ENCODE peak calls at places on chromosomes 11 and 22, in six cellular contexts. One of them, this sample, is unnamed.
A peak's percentile ranks its signal among the peaks of the same experiment; 100 is the strongest.

GRCh38 chr22:23192133-23192532 is 11.8 kb downstream of the BCR start:
- DNase-seq in effector memory CD8-positive, alpha-beta T cell: no peak
- DNase-seq in neuronal stem cell: no peak
- DNase-seq in GM10248: no peak
- DNase-seq in stimulated activated CD4-positive, alpha-beta T cell treated with anti-CD3 and anti-CD28 coated beads, Interleukin-12 subunit alpha, Interleukin-12 subunit beta, amount 100 ng/mL, for 48 hours: no peak
- DNase-seq in ELR: no peak
- DNase-seq in this sample: no peak

GRCh38 chr22:38925571-38926041 is 31.8 kb upstream of the APOBEC3A start:
- DNase-seq in effector memory CD8-positive, alpha-beta T cell: no peak
- DNase-seq in neuronal stem cell: no peak
- DNase-seq in GM10248: no peak
- DNase-seq in stimulated activated CD4-positive, alpha-beta T cell treated with anti-CD3 and anti-CD28 coated beads, Interleukin-12 subunit alpha, Interleukin-12 subunit beta, amount 100 ng/mL, for 48 hours: no peak
- DNase-seq in ELR: peak; percentile 16
- DNase-seq in this sample: no peak

GRCh38 chr11:106395716-106396349 is 318.4 kb downstream of the AASDHPPT start:
- DNase-seq in effector memory CD8-positive, alpha-beta T cell: no peak
- DNase-seq in neuronal stem cell: no peak
- DNase-seq in GM10248: no peak
- DNase-seq in stimulated activated CD4-positive, alpha-beta T cell treated with anti-CD3 and anti-CD28 coated beads, Interleukin-12 subunit alpha, Interleukin-12 subunit beta, amount 100 ng/mL, for 48 hours: no peak
- DNase-seq in ELR: peak; percentile 31
- DNase-seq in this sample: no peak

GRCh38 chr22:27329471-27329870 is 472.1 kb downstream of the MN1 start:
- DNase-seq in effector memory CD8-positive, alpha-beta T cell: no peak
- DNase-seq in neuronal stem cell: no peak
- DNase-seq in GM10248: no peak
- DNase-seq in stimulated activated CD4-positive, alpha-beta T cell treated with anti-CD3 and anti-CD28 coated beads, Interleukin-12 subunit alpha, Interleukin-12 subunit beta, amount 100 ng/mL, for 48 hours: no peak
- DNase-seq in ELR: no peak
- DNase-seq in this sample: no peak

GRCh38 chr11:43579171-43579918 is 101.2 kb upstream of the HSD17B12 start:
- DNase-seq in effector memory CD8-positive, alpha-beta T cell: no peak
- DNase-seq in neuronal stem cell: no peak
- DNase-seq in GM10248: peak; percentile 64
- DNase-seq in stimulated activated CD4-positive, alpha-beta T cell treated with anti-CD3 and anti-CD28 coated beads, Interleukin-12 subunit alpha, Interleukin-12 subunit beta, amount 100 ng/mL, for 48 hours: peak; percentile 29
- DNase-seq in ELR: peak; percentile 74
- DNase-seq in this sample: no peak

GRCh38 chr22:21038405-21038804 is 6.0 kb upstream of the SLC7A4 start:
- DNase-seq in effector memory CD8-positive, alpha-beta T cell: no peak
- DNase-seq in neuronal stem cell: no peak
- DNase-seq in GM10248: no peak
- DNase-seq in stimulated activated CD4-positive, alpha-beta T cell treated with anti-CD3 and anti-CD28 coated beads, Interleukin-12 subunit alpha, Interleukin-12 subunit beta, amount 100 ng/mL, for 48 hours: no peak
- DNase-seq in ELR: no peak
- DNase-seq in this sample: no peak

GRCh38 chr11:35138949-35139881 is at the start of gene CD44:
- DNase-seq in effector memory CD8-positive, alpha-beta T cell: peak; percentile 78
- DNase-seq in neuronal stem cell: peak; percentile 18
- DNase-seq in GM10248: peak; percentile 76
- DNase-seq in stimulated activated CD4-positive, alpha-beta T cell treated with anti-CD3 and anti-CD28 coated beads, Interleukin-12 subunit alpha, Interleukin-12 subunit beta, amount 100 ng/mL, for 48 hours: no peak
- DNase-seq in ELR: peak; percentile 96
- DNase-seq in this sample: peak; percentile 83

GRCh38 chr11:102341844-102342318 is 5.1 kb upstream of the BIRC2 start:
- DNase-seq in effector memory CD8-positive, alpha-beta T cell: peak; percentile 77
- DNase-seq in neuronal stem cell: peak; percentile 81
- DNase-seq in GM10248: peak; percentile 54
- DNase-seq in stimulated activated CD4-positive, alpha-beta T cell treated with anti-CD3 and anti-CD28 coated beads, Interleukin-12 subunit alpha, Interleukin-12 subunit beta, amount 100 ng/mL, for 48 hours: peak; percentile 84
- DNase-seq in ELR: peak; percentile 90
- DNase-seq in this sample: peak; percentile 57

GRCh38 chr22:46972256-46972655 is 209.8 kb downstream of the TBC1D22A start:
- DNase-seq in effector memory CD8-positive, alpha-beta T cell: no peak
- DNase-seq in neuronal stem cell: no peak
- DNase-seq in GM10248: no peak
- DNase-seq in stimulated activated CD4-positive, alpha-beta T cell treated with anti-CD3 and anti-CD28 coated beads, Interleukin-12 subunit alpha, Interleukin-12 subunit beta, amount 100 ng/mL, for 48 hours: no peak
- DNase-seq in ELR: no peak
- DNase-seq in this sample: peak; percentile 30

GRCh38 chr22:30427871-30428270 is 2.3 kb downstream of the MTFP1 start:
- DNase-seq in effector memory CD8-positive, alpha-beta T cell: no peak
- DNase-seq in neuronal stem cell: no peak
- DNase-seq in GM10248: no peak
- DNase-seq in stimulated activated CD4-positive, alpha-beta T cell treated with anti-CD3 and anti-CD28 coated beads, Interleukin-12 subunit alpha, Interleukin-12 subunit beta, amount 100 ng/mL, for 48 hours: no peak
- DNase-seq in ELR: peak; percentile 32
- DNase-seq in this sample: no peak